ENCODE peak calls at places on chromosome 1, in six cellular contexts. V is trophoblast cell, H is neuronal stem cell, Y is H9, A is H1, C is mesenchymal stem cell. F is an unnamed sample.

GRCh38 chr1:150272379-150272840 is at the start of gene C1orf54:
- DNase-seq in V (no peak), H (peak; percentile 55), Y (peak; percentile 83), A (peak; percentile 75), C (peak; percentile 65), F (peak; percentile 72)

GRCh38 chr1:156246241-156246761 is 1.6 kb downstream of the PAQR6 start:
- DNase-seq in V (no peak), H (no peak), Y (no peak), A (no peak), C (no peak), F (no peak)

GRCh38 chr1:52551476-52552235 is 1.2 kb downstream of the TUT4 start:
- DNase-seq in V (peak; percentile 30), H (peak; percentile 29), Y (no peak), A (no peak), C (peak; percentile 78), F (peak; percentile 76)

GRCh38 chr1:108089482-108089881 is 110.7 kb downstream of the SLC25A24 start:
- DNase-seq in V (no peak), H (no peak), Y (no peak), A (no peak), C (no peak), F (no peak)

GRCh38 chr1:34904236-34905097 is 25.0 kb downstream of the DLGAP3 start:
- DNase-seq in V (no peak), H (no peak), Y (no peak), A (no peak), C (no peak), F (no peak)

GRCh38 chr1:85616011-85616705 is 35.6 kb downstream of the CCN1 start:
- DNase-seq in V (peak; percentile 99), H (no peak), Y (peak; percentile 32), A (no peak), C (no peak), F (no peak)

GRCh38 chr1:178566187-178566586 is 53.3 kb downstream of the TEX35 start:
- DNase-seq in V (no peak), H (no peak), Y (no peak), A (no peak), C (peak; percentile 7), F (peak; percentile 51)

GRCh38 chr1:246795094-246795671 is 71.0 kb downstream of the SCCPDH start:
- DNase-seq in V (no peak), H (no peak), Y (peak; percentile 83), A (no peak), C (no peak), F (no peak)

GRCh38 chr1:26412180-26412840 is 1.7 kb downstream of the LIN28A start:
- DNase-seq in V (no peak), H (peak; percentile 86), Y (peak; percentile 87), A (peak; percentile 79), C (no peak), F (no peak)

GRCh38 chr1:208153386-208153785 is 90.8 kb downstream of the PLXNA2 start:
- DNase-seq in V (no peak), H (no peak), Y (no peak), A (no peak), C (no peak), F (no peak)

GRCh38 chr1:223846668-223847007 is 891 bp upstream of the TP53BP2 start:
- DNase-seq in V (no peak), H (no peak), Y (no peak), A (peak; percentile 56), C (no peak), F (no peak)

GRCh38 chr1:171743014-171743870 is 1.4 kb upstream of the VAMP4 start:
- DNase-seq in V (peak; percentile 69), H (no peak), Y (no peak), A (no peak), C (peak; percentile 77), F (peak; percentile 89)

GRCh38 chr1:83998205-83998598 is 730 bp downstream of the TTLL7 start:
- DNase-seq in V (peak; percentile 51), H (peak; percentile 3), Y (no peak), A (no peak), C (no peak), F (peak; percentile 6)

GRCh38 chr1:28154083-28154594 is 22.4 kb downstream of the PTAFR start:
- DNase-seq in V (no peak), H (no peak), Y (no peak), A (no peak), C (no peak), F (no peak)

GRCh38 chr1:151820940-151821339 is 10.7 kb downstream of the RORC start:
- DNase-seq in V (no peak), H (no peak), Y (no peak), A (no peak), C (no peak), F (no peak)

GRCh38 chr1:193755441-193755840 is 569.0 kb upstream of the B3GALT2 start:
- DNase-seq in V (no peak), H (no peak), Y (no peak), A (no peak), C (no peak), F (no peak)

GRCh38 chr1:218705911-218706893 is 361.1 kb downstream of the TGFB2 start:
- DNase-seq in V (peak; percentile 45), H (no peak), Y (no peak), A (no peak), C (peak; percentile 96), F (peak; percentile 97)

GRCh38 chr1:42932442-42932941 is 26.2 kb downstream of the SLC2A1 start:
- DNase-seq in V (no peak), H (no peak), Y (peak; percentile 27), A (no peak), C (no peak), F (no peak)

GRCh38 chr1:5232537-5232936 is 578.1 kb downstream of the AJAP1 start:
- DNase-seq in V (no peak), H (no peak), Y (no peak), A (no peak), C (no peak), F (no peak)

GRCh38 chr1:185595835-185596667 is 138.1 kb upstream of the HMCN1 start:
- DNase-seq in V (peak; percentile 86), H (peak; percentile 48), Y (peak; percentile 67), A (peak; percentile 77), C (peak; percentile 54), F (peak; percentile 56)

GRCh38 chr1:76033800-76034475 is 40.6 kb upstream of the ST6GALNAC3 start:
- DNase-seq in V (no peak), H (no peak), Y (no peak), A (no peak), C (no peak), F (no peak)

GRCh38 chr1:48526045-48526714 is 54.2 kb upstream of the SPATA6 start:
- DNase-seq in V (no peak), H (no peak), Y (no peak), A (no peak), C (peak; percentile 3), F (peak; percentile 35)

GRCh38 chr1:179003474-179004066 is 22.1 kb upstream of the FAM20B start:
- DNase-seq in V (no peak), H (no peak), Y (no peak), A (no peak), C (no peak), F (no peak)

GRCh38 chr1:32816676-32817158 is 441 bp downstream of the YARS1 start:
- DNase-seq in V (peak; percentile 35), H (no peak), Y (no peak), A (no peak), C (no peak), F (peak; percentile 34)

GRCh38 chr1:200353232-200353631 is 56.6 kb downstream of the ZNF281 start:
- DNase-seq in V (peak; percentile 59), H (no peak), Y (no peak), A (no peak), C (peak; percentile 37), F (no peak)

GRCh38 chr1:119797137-119797536 is 14.1 kb downstream of the REG4 start:
- DNase-seq in V (no peak), H (no peak), Y (no peak), A (peak; percentile 24), C (no peak), F (no peak)

GRCh38 chr1:119799599-119800177 is 11.6 kb downstream of the REG4 start:
- DNase-seq in V (no peak), H (no peak), Y (no peak), A (peak; percentile 42), C (no peak), F (no peak)

GRCh38 chr1:119794856-119795255 is 16.4 kb downstream of the REG4 start:
- DNase-seq in V (no peak), H (no peak), Y (no peak), A (peak; percentile 10), C (peak; percentile 88), F (peak; percentile 82)

GRCh38 chr1:119795471-119795870 is 15.8 kb downstream of the REG4 start:
- DNase-seq in V (no peak), H (no peak), Y (no peak), A (peak; percentile 36), C (no peak), F (no peak)

GRCh38 chr1:119799003-119799402 is 12.3 kb downstream of the REG4 start:
- DNase-seq in V (no peak), H (no peak), Y (no peak), A (no peak), C (no peak), F (no peak)
- H4K91ac ChIP-seq in V (no peak overlapping the region), H (no peak overlapping the region), Y (no peak overlapping the region), A (no peak overlapping the region), C (no peak overlapping the region), F (no peak overlapping the region)

GRCh38 chr1:228513244-228513900 is 26.2 kb downstream of the RNF187 start:
- DNase-seq in V (no peak), H (no peak), Y (no peak), A (no peak), C (no peak), F (no peak)
- H4K91ac ChIP-seq in V (no peak overlapping the region), H (no peak overlapping the region), Y (no peak overlapping the region), A (no peak overlapping the region), C (no peak overlapping the region), F (no peak overlapping the region)

GRCh38 chr1:191579019-191579418 is 579.2 kb upstream of the RGS18 start:
- DNase-seq in V (no peak), H (no peak), Y (no peak), A (no peak), C (no peak), F (no peak)
- H4K91ac ChIP-seq in V (no peak overlapping the region), H (no peak overlapping the region), Y (no peak overlapping the region), A (no peak overlapping the region), C (no peak overlapping the region), F (no peak overlapping the region)

GRCh38 chr1:117613249-117613968 is 7.6 kb downstream of the TENT5C start:
- DNase-seq in V (no peak), H (no peak), Y (peak; percentile 6), A (no peak), C (peak; percentile 53), F (no peak)
- H4K91ac ChIP-seq in V (no peak overlapping the region), H (no peak overlapping the region), Y (no peak overlapping the region), A (no peak overlapping the region), C (no peak overlapping the region), F (peak overlapping the region; percentile 43)

GRCh38 chr1:1755852-1756251 is 22.4 kb downstream of the NADK start:
- DNase-seq in V (no peak), H (no peak), Y (no peak), A (no peak), C (no peak), F (no peak)
- H4K91ac ChIP-seq in V (no peak overlapping the region), H (no peak overlapping the region), Y (no peak overlapping the region), A (no peak overlapping the region), C (no peak overlapping the region), F (no peak overlapping the region)